ENCODE peak calls at places on chromosomes 2 and 18, in four cellular contexts. G is iPS DF 6.9, R is adrenal gland, I is OCI-LY7. D is an unnamed sample.

GRCh38 chr2:45780541-45781463 is 129.3 kb downstream of the PRKCE start:
- DNase-seq in G (no peak), R (no peak), I (no peak), D (no peak)

GRCh38 chr2:174593574-174594203 is 3.9 kb downstream of the WIPF1 start:
- DNase-seq in G (no peak), R (peak), I (peak), D (no peak)

GRCh38 chr18:14089176-14089575 is 43.1 kb downstream of the ZNF519 start:
- DNase-seq in G (no peak), R (no peak), I (no peak), D (no peak)

GRCh38 chr2:109409347-109410020 is 204.3 kb downstream of the SEPTIN10 start:
- DNase-seq in G (no peak), R (no peak), I (no peak), D (no peak)

GRCh38 chr18:34697891-34698290 is 12.2 kb upstream of the DTNA start:
- DNase-seq in G (no peak), R (no peak), I (no peak), D (no peak)

GRCh38 chr2:23077599-23077998 is 307.4 kb upstream of the KLHL29 start:
- DNase-seq in G (no peak), R (no peak), I (no peak), D (no peak)

GRCh38 chr2:48438266-48438665 is 91.7 kb upstream of the STON1 start:
- DNase-seq in G (no peak), R (no peak), I (peak), D (no peak)

GRCh38 chr2:207502799-207503198 is 27.0 kb upstream of the CREB1 start:
- DNase-seq in G (no peak), R (no peak), I (peak), D (no peak)

GRCh38 chr2:50649626-50650397 is 382.1 kb downstream of the NRXN1 start:
- DNase-seq in G (no peak), R (no peak), I (no peak), D (no peak)

GRCh38 chr18:47748093-47748796 is 182.2 kb downstream of the SMAD2 start:
- DNase-seq in G (no peak), R (no peak), I (no peak), D (no peak)

GRCh38 chr18:73962251-73962650 is 185.4 kb downstream of the FBXO15 start:
- DNase-seq in G (no peak), R (no peak), I (no peak), D (no peak)

GRCh38 chr2:189657867-189658266 is 3.4 kb upstream of the ASNSD1 start:
- DNase-seq in G (no peak), R (peak), I (peak), D (peak)

GRCh38 chr2:223093436-223093839 is 41.4 kb downstream of the KCNE4 start:
- DNase-seq in G (no peak), R (peak), I (no peak), D (no peak)

GRCh38 chr18:3060667-3061580 is 48.0 kb upstream of the LPIN2 start:
- DNase-seq in G (no peak), R (peak), I (peak), D (no peak)

GRCh38 chr18:28559511-28559910 is 382.6 kb upstream of the CDH2 start:
- DNase-seq in G (no peak), R (no peak), I (no peak), D (no peak)

GRCh38 chr2:101368371-101368770 is 18.9 kb downstream of the CREG2 start:
- DNase-seq in G (no peak), R (no peak), I (no peak), D (no peak)

GRCh38 chr2:207925601-207926000 is 99.7 kb downstream of the PLEKHM3 start:
- DNase-seq in G (no peak), R (no peak), I (no peak), D (no peak)

GRCh38 chr2:43210467-43211303 is 15.7 kb downstream of the ZFP36L2 start:
- DNase-seq in G (no peak), R (no peak), I (no peak), D (peak)

GRCh38 chr2:190159453-190159852 is 96.9 kb upstream of the MSTN start:
- DNase-seq in G (no peak), R (no peak), I (no peak), D (no peak)

GRCh38 chr2:112910219-112910618 is 746 bp upstream of the IL37 start:
- DNase-seq in G (no peak), R (no peak), I (no peak), D (no peak)

GRCh38 chr2:16282511-16282910 is 342.2 kb downstream of the MYCN start:
- DNase-seq in G (no peak), R (no peak), I (no peak), D (no peak)

GRCh38 chr2:31234690-31235503 is 945 bp downstream of the EHD3 start:
- DNase-seq in G (no peak), R (no peak), I (no peak), D (no peak)

GRCh38 chr2:224242543-224242942 is 159.4 kb downstream of the FAM124B start:
- DNase-seq in G (no peak), R (no peak), I (no peak), D (no peak)

GRCh38 chr18:49613141-49613641 is 51.3 kb downstream of the LIPG start:
- DNase-seq in G (peak), R (no peak), I (no peak), D (no peak)

GRCh38 chr2:99762714-99763113 is 272.9 kb upstream of the REV1 start:
- DNase-seq in G (no peak), R (no peak), I (no peak), D (no peak)

GRCh38 chr18:62741118-62741566 is 25.8 kb downstream of the PHLPP1 start:
- DNase-seq in G (no peak), R (peak), I (no peak), D (no peak)

GRCh38 chr2:115165529-115166109 is 723.2 kb downstream of the DPP10 start:
- DNase-seq in G (peak), R (peak), I (peak), D (no peak)

GRCh38 chr18:8912348-8913057 is 190.0 kb upstream of the NDUFV2 start:
- DNase-seq in G (no peak), R (peak), I (peak), D (peak)

GRCh38 chr18:40414155-40414754 is 1540.8 kb upstream of the PIK3C3 start:
- DNase-seq in G (no peak), R (no peak), I (no peak), D (no peak)

GRCh38 chr2:119011162-119011909 is 69.3 kb downstream of the MARCO start:
- DNase-seq in G (peak), R (peak), I (no peak), D (peak)

GRCh38 chr2:44615950-44616518 is 254.3 kb downstream of the CAMKMT start:
- DNase-seq in G (no peak), R (no peak), I (peak), D (no peak)
- H3K4me3 ChIP-seq in G (no peak), R (no peak), I (no peak), D (no peak)

GRCh38 chr2:235642446-235643107 is 148.7 kb downstream of the AGAP1 start:
- DNase-seq in G (no peak), R (no peak), I (no peak), D (no peak)
- H3K27ac ChIP-seq in G (no peak), R (no peak), I (no peak), D (no peak)

GRCh38 chr2:238157506-238158017 is 1.2 kb upstream of the ERFE start:
- DNase-seq in G (no peak), R (no peak), I (no peak), D (no peak)

GRCh38 chr2:238158807-238159539 is at the start of gene ERFE:
- DNase-seq in G (no peak), R (no peak), I (peak), D (no peak)

GRCh38 chr2:238155761-238156694 is 2.7 kb upstream of the ERFE start:
- DNase-seq in G (no peak), R (no peak), I (no peak), D (no peak)

GRCh38 chr2:238159676-238160205 is 971 bp downstream of the ERFE start:
- DNase-seq in G (no peak), R (no peak), I (no peak), D (no peak)

GRCh38 chr2:238158018-238158806 is 558 bp upstream of the ERFE start:
- DNase-seq in G (no peak), R (no peak), I (no peak), D (no peak)
- H3K4me3 ChIP-seq in G (peak), R (peak), I (no peak), D (no peak)

GRCh38 chr2:233409286-233409991 is 55.1 kb downstream of the DGKD start:
- DNase-seq in G (no peak), R (no peak), I (no peak), D (no peak)
- H3K27ac ChIP-seq in G (no peak), R (no peak), I (no peak), D (no peak)

DNA sequence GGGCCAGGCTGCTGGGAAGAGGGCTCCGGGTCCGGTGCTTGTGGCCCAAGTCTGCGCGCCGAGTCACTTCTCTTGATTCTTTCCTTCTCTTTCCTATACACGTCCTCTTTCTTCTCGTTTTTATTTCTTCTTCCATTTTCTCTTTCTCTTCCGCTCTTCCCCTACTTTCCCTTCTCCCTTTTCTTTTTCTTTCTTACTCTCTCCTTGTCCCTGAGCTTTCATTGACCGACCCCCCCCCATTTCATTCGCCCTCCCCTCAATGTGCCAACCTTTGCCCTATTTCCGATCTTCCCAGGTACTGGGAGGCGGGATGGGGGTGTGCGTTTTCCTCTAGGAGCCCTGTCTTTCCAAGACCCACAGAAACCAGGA is 1.8 kb downstream of the ONECUT2 start:
- DNase-seq in G (no peak), R (no peak), I (no peak), D (no peak)
- H3K4me3 ChIP-seq in G (no peak), R (no peak), I (no peak), D (no peak)

GRCh38 chr2:30231726-30232026 is 342 bp downstream of the LBH start:
- DNase-seq in G (no peak), R (no peak), I (no peak), D (no peak)
- H3K27ac ChIP-seq in G (no peak), R (no peak), I (no peak), D (peak)

GRCh38 chr2:64860321-64860751 is 128.9 kb upstream of the SLC1A4 start:
- DNase-seq in G (no peak), R (no peak), I (peak), D (no peak)

GRCh38 chr2:64857581-64858471 is 131.4 kb upstream of the SLC1A4 start:
- DNase-seq in G (no peak), R (peak), I (no peak), D (no peak)

GRCh38 chr2:64859208-64860161 is 129.7 kb upstream of the SLC1A4 start:
- DNase-seq in G (no peak), R (peak), I (no peak), D (peak)

GRCh38 chr2:64860936-64861335 is 128.3 kb upstream of the SLC1A4 start:
- DNase-seq in G (no peak), R (no peak), I (no peak), D (no peak)

GRCh38 chr2:64858541-64859031 is 130.6 kb upstream of the SLC1A4 start:
- DNase-seq in G (no peak), R (no peak), I (peak), D (no peak)
- H3K4me3 ChIP-seq in G (no peak), R (peak), I (peak), D (no peak)

GRCh38 chr2:64638502-64639120 is 15.1 kb downstream of the SERTAD2 start:
- DNase-seq in G (no peak), R (no peak), I (no peak), D (no peak)
- H3K27ac ChIP-seq in G (no peak), R (no peak), I (peak), D (no peak)

GRCh38 chr2:137190411-137191190 is 425.3 kb downstream of the THSD7B start:
- DNase-seq in G (no peak), R (peak), I (no peak), D (no peak)
- H3K4me3 ChIP-seq in G (no peak), R (no peak), I (no peak), D (no peak)

GRCh38 chr2:29322011-29322410 is 206.8 kb downstream of the CLIP4 start:
- DNase-seq in G (no peak), R (no peak), I (no peak), D (no peak)
- H3K27ac ChIP-seq in G (no peak), R (no peak), I (no peak), D (no peak)